ENCODE peak calls at places on chromosome 16, in eight cellular contexts. M is T1000; C is stimulated activated naive CD4-positive, alpha-beta T cell; X is lung microvascular endothelial cell; Y is HL-60; P is posterior vena cava; I is T-cell; R is amygdala. J is an unnamed sample.

GRCh38 chr16:87160752-87161337 is 156.3 kb downstream of the C16orf95 start:
- DNase-seq in M (no peak), C (no peak), X (no peak), Y (no peak), P (peak), I (no peak), R (no peak), J (no peak)

GRCh38 chr16:59188029-59188428 is 453.9 kb upstream of the GOT2 start:
- DNase-seq in M (no peak), C (no peak), X (no peak), Y (no peak), P (no peak), I (no peak), R (no peak), J (no peak)

GRCh38 chr16:23452221-23452571 is 793 bp downstream of the COG7 start:
- DNase-seq in M (no peak), C (no peak), X (no peak), Y (no peak), P (no peak), I (no peak), R (no peak), J (no peak)

GRCh38 chr16:66120656-66121055 is 245.8 kb upstream of the CDH5 start:
- DNase-seq in M (no peak), C (no peak), X (no peak), Y (no peak), P (no peak), I (no peak), R (no peak), J (no peak)

GRCh38 chr16:49701867-49702494 is 153.9 kb downstream of the ZNF423 start:
- DNase-seq in M (no peak), C (no peak), X (no peak), Y (no peak), P (peak), I (no peak), R (peak), J (no peak)

GRCh38 chr16:4273858-4274291 is 1.1 kb upstream of the TFAP4 start:
- DNase-seq in M (no peak), C (no peak), X (peak), Y (peak), P (peak), I (peak), R (peak), J (peak)

GRCh38 chr16:27205436-27206065 is 2.2 kb downstream of the KDM8 start:
- DNase-seq in M (no peak), C (no peak), X (no peak), Y (no peak), P (no peak), I (no peak), R (no peak), J (no peak)

GRCh38 chr16:87689956-87690465 is 75.8 kb downstream of the KLHDC4 start:
- DNase-seq in M (no peak), C (no peak), X (no peak), Y (no peak), P (no peak), I (no peak), R (no peak), J (no peak)

GRCh38 chr16:68884391-68884790 is 41.1 kb downstream of the TANGO6 start:
- DNase-seq in M (no peak), C (no peak), X (no peak), Y (no peak), P (no peak), I (no peak), R (no peak), J (no peak)

GRCh38 chr16:11561856-11562255 is 24.9 kb downstream of the LITAF start:
- DNase-seq in M (no peak), C (no peak), X (no peak), Y (no peak), P (no peak), I (no peak), R (no peak), J (no peak)

GRCh38 chr16:9778879-9779278 is 403.3 kb downstream of the GRIN2A start:
- DNase-seq in M (no peak), C (no peak), X (no peak), Y (no peak), P (no peak), I (no peak), R (no peak), J (no peak)

GRCh38 chr16:84485255-84486010 is 19.0 kb downstream of the MEAK7 start:
- DNase-seq in M (no peak), C (no peak), X (no peak), Y (no peak), P (peak), I (no peak), R (no peak), J (no peak)

GRCh38 chr16:477758-478157 is 49.8 kb upstream of the CAPN15 start:
- DNase-seq in M (no peak), C (no peak), X (peak), Y (no peak), P (no peak), I (no peak), R (no peak), J (no peak)

GRCh38 chr16:62038225-62038624 is 2.0 kb upstream of the CDH8 start:
- DNase-seq in M (no peak), C (no peak), X (no peak), Y (no peak), P (no peak), I (no peak), R (no peak), J (no peak)

GRCh38 chr16:87114832-87115231 is 202.4 kb downstream of the C16orf95 start:
- DNase-seq in M (no peak), C (no peak), X (no peak), Y (no peak), P (no peak), I (no peak), R (no peak), J (no peak)

GRCh38 chr16:75260856-75261589 is 9.6 kb upstream of the BCAR1 start:
- DNase-seq in M (no peak), C (no peak), X (no peak), Y (no peak), P (no peak), I (no peak), R (no peak), J (no peak)

GRCh38 chr16:58046054-58046881 is 20.7 kb downstream of the MMP15 start:
- DNase-seq in M (no peak), C (no peak), X (no peak), Y (no peak), P (no peak), I (no peak), R (no peak), J (no peak)

GRCh38 chr16:29698484-29699323 is 19.7 kb downstream of the QPRT start:
- DNase-seq in M (no peak), C (no peak), X (no peak), Y (no peak), P (peak), I (no peak), R (no peak), J (no peak)

GRCh38 chr16:89253548-89254287 is 36.2 kb downstream of the ZNF778 start:
- DNase-seq in M (no peak), C (no peak), X (no peak), Y (no peak), P (no peak), I (no peak), R (no peak), J (no peak)

GRCh38 chr16:68227183-68227793 is 8.6 kb downstream of the ESRP2 start:
- DNase-seq in M (no peak), C (peak), X (no peak), Y (no peak), P (no peak), I (no peak), R (no peak), J (no peak)

GRCh38 chr16:77501260-77501659 is 66.4 kb upstream of the ADAMTS18 start:
- DNase-seq in M (no peak), C (no peak), X (no peak), Y (no peak), P (no peak), I (no peak), R (no peak), J (no peak)

GRCh38 chr16:8655184-8655717 is 19.2 kb upstream of the ABAT start:
- DNase-seq in M (no peak), C (no peak), X (peak), Y (peak), P (no peak), I (no peak), R (no peak), J (no peak)

GRCh38 chr16:68373528-68374250 is 62.9 kb downstream of the PRMT7 start:
- DNase-seq in M (no peak), C (no peak), X (no peak), Y (no peak), P (no peak), I (no peak), R (no peak), J (no peak)

GRCh38 chr16:57045694-57046381 is 46.5 kb upstream of the CPNE2 start:
- DNase-seq in M (no peak), C (no peak), X (peak), Y (no peak), P (peak), I (no peak), R (peak), J (no peak)

GRCh38 chr16:48507886-48508285 is 102.1 kb downstream of the N4BP1 start:
- DNase-seq in M (no peak), C (no peak), X (no peak), Y (no peak), P (peak), I (no peak), R (no peak), J (no peak)

GRCh38 chr16:73037331-73037745 is 10.6 kb downstream of the ZFHX3 start:
- DNase-seq in M (no peak), C (no peak), X (peak), Y (no peak), P (no peak), I (no peak), R (no peak), J (no peak)

GRCh38 chr16:78200623-78201096 is 101.2 kb downstream of the WWOX start:
- DNase-seq in M (no peak), C (no peak), X (no peak), Y (no peak), P (no peak), I (no peak), R (no peak), J (no peak)

GRCh38 chr16:87541882-87542234 is 49.0 kb upstream of the ZCCHC14 start:
- DNase-seq in M (no peak), C (no peak), X (no peak), Y (no peak), P (no peak), I (no peak), R (no peak), J (no peak)

GRCh38 chr16:80803341-80804060 is 897 bp downstream of the CDYL2 start:
- DNase-seq in M (no peak), C (no peak), X (peak), Y (no peak), P (no peak), I (peak), R (no peak), J (peak)

GRCh38 chr16:89711601-89712475 is 8.9 kb downstream of the VPS9D1 start:
- DNase-seq in M (peak), C (peak), X (peak), Y (no peak), P (no peak), I (peak), R (no peak), J (peak)

GRCh38 chr16:1706386-1707192 is 594 bp downstream of the MAPK8IP3 start:
- DNase-seq in M (no peak), C (peak), X (peak), Y (peak), P (peak), I (peak), R (no peak), J (peak)

GRCh38 chr16:83887088-83887487 is 11.8 kb upstream of the MLYCD start:
- DNase-seq in M (no peak), C (no peak), X (no peak), Y (peak), P (no peak), I (no peak), R (peak), J (no peak)